ENCODE peak calls at places on chromosomes 6 and 20, in four cellular contexts. One of them, this sample, is unnamed. For H3K4me1, the result is how much of the 10 kb centered on the place peaks cover.

GRCh38 chr6:140500864-140501263 is 1126.4 kb upstream of the CITED2 start:
- DNase-seq in upper lobe of left lung: no peak
- DNase-seq in HCT116: no peak
- DNase-seq in GM12878: no peak
- DNase-seq in this sample: no peak

GRCh38 chr6:30931959-30932645 is at the start of gene SFTA2:
- DNase-seq in upper lobe of left lung: peak
- DNase-seq in HCT116: no peak
- DNase-seq in GM12878: no peak
- DNase-seq in this sample: no peak

GRCh38 chr6:115972679-115973078 is 88.0 kb downstream of the FRK start:
- DNase-seq in upper lobe of left lung: no peak
- DNase-seq in HCT116: no peak
- DNase-seq in GM12878: no peak
- DNase-seq in this sample: no peak

GRCh38 chr6:134223761-134224445 is 94.0 kb downstream of the SGK1 start:
- DNase-seq in upper lobe of left lung: no peak
- DNase-seq in HCT116: no peak
- DNase-seq in GM12878: no peak
- DNase-seq in this sample: no peak

GRCh38 chr6:147468634-147469033 is 39.9 kb upstream of the SAMD5 start:
- DNase-seq in upper lobe of left lung: no peak
- DNase-seq in HCT116: no peak
- DNase-seq in GM12878: no peak
- DNase-seq in this sample: no peak

GRCh38 chr20:8476023-8476422 is 344.0 kb downstream of the PLCB1 start:
- DNase-seq in upper lobe of left lung: peak
- DNase-seq in HCT116: no peak
- DNase-seq in GM12878: no peak
- DNase-seq in this sample: no peak

GRCh38 chr6:51868591-51869355 is 218.6 kb downstream of the PKHD1 start:
- DNase-seq in upper lobe of left lung: no peak
- DNase-seq in HCT116: no peak
- DNase-seq in GM12878: no peak
- DNase-seq in this sample: no peak

GRCh38 chr6:166553563-166554271 is 32.8 kb downstream of the RAMACL start:
- DNase-seq in upper lobe of left lung: no peak
- DNase-seq in HCT116: no peak
- DNase-seq in GM12878: no peak
- DNase-seq in this sample: no peak

GRCh38 chr6:4698901-4699659 is 77.1 kb upstream of the CDYL start:
- DNase-seq in upper lobe of left lung: no peak
- DNase-seq in HCT116: no peak
- DNase-seq in GM12878: no peak
- DNase-seq in this sample: no peak

GRCh38 chr20:33790571-33790970 is 20.6 kb upstream of the CHMP4B start:
- DNase-seq in upper lobe of left lung: peak
- DNase-seq in HCT116: no peak
- DNase-seq in GM12878: no peak
- DNase-seq in this sample: no peak

GRCh38 chr6:16129623-16130243 is 847 bp downstream of the MYLIP start:
- DNase-seq in upper lobe of left lung: peak
- DNase-seq in HCT116: no peak
- DNase-seq in GM12878: no peak
- DNase-seq in this sample: peak

GRCh38 chr6:36938536-36938935 is 16.0 kb upstream of the PI16 start:
- DNase-seq in upper lobe of left lung: no peak
- DNase-seq in HCT116: no peak
- DNase-seq in GM12878: no peak
- DNase-seq in this sample: peak

GRCh38 chr6:37025621-37026466 is 20.4 kb downstream of the FGD2 start:
- DNase-seq in upper lobe of left lung: no peak
- DNase-seq in HCT116: no peak
- DNase-seq in GM12878: no peak
- DNase-seq in this sample: no peak

GRCh38 chr6:134000443-134000842 is 47.4 kb downstream of the TBPL1 start:
- DNase-seq in upper lobe of left lung: no peak
- DNase-seq in HCT116: no peak
- DNase-seq in GM12878: no peak
- DNase-seq in this sample: no peak

GRCh38 chr20:2624190-2624589 is 28.2 kb upstream of the NOP56 start:
- DNase-seq in upper lobe of left lung: no peak
- DNase-seq in HCT116: no peak
- DNase-seq in GM12878: no peak
- DNase-seq in this sample: no peak

GRCh38 chr6:10658910-10659696 is 35.3 kb downstream of the C6orf52 start:
- DNase-seq in upper lobe of left lung: no peak
- DNase-seq in HCT116: no peak
- DNase-seq in GM12878: no peak
- DNase-seq in this sample: no peak

GRCh38 chr6:9675122-9675521 is 739.8 kb downstream of the TFAP2A start:
- DNase-seq in upper lobe of left lung: no peak
- DNase-seq in HCT116: no peak
- DNase-seq in GM12878: no peak
- DNase-seq in this sample: no peak

GRCh38 chr6:156948807-156949206 is 171.6 kb downstream of the ARID1B start:
- DNase-seq in upper lobe of left lung: no peak
- DNase-seq in HCT116: peak
- DNase-seq in GM12878: no peak
- DNase-seq in this sample: no peak

GRCh38 chr6:16713597-16713996 is 47.7 kb downstream of the ATXN1 start:
- DNase-seq in upper lobe of left lung: no peak
- DNase-seq in HCT116: no peak
- DNase-seq in GM12878: no peak
- DNase-seq in this sample: no peak

GRCh38 chr6:169986848-169987498 is 235.6 kb downstream of the ERMARD start:
- DNase-seq in upper lobe of left lung: no peak
- DNase-seq in HCT116: no peak
- DNase-seq in GM12878: no peak
- DNase-seq in this sample: no peak

GRCh38 chr20:57222631-57222950 is 43.9 kb downstream of the BMP7 start:
- DNase-seq in upper lobe of left lung: no peak
- DNase-seq in HCT116: no peak
- DNase-seq in GM12878: no peak
- DNase-seq in this sample: no peak

GRCh38 chr6:73642530-73642929 is 11.3 kb downstream of the SLC17A5 start:
- DNase-seq in upper lobe of left lung: no peak
- DNase-seq in HCT116: no peak
- DNase-seq in GM12878: no peak
- DNase-seq in this sample: no peak

GRCh38 chr6:103715269-103715668 is 1144.5 kb downstream of the HACE1 start:
- DNase-seq in upper lobe of left lung: no peak
- DNase-seq in HCT116: no peak
- DNase-seq in GM12878: no peak
- DNase-seq in this sample: no peak

GRCh38 chr6:161869491-161869890 is 595.6 kb upstream of the AGPAT4 start:
- DNase-seq in upper lobe of left lung: no peak
- DNase-seq in HCT116: no peak
- DNase-seq in GM12878: no peak
- DNase-seq in this sample: no peak

GRCh38 chr6:100774681-100775080 is 106.4 kb downstream of the ASCC3 start:
- DNase-seq in upper lobe of left lung: no peak
- DNase-seq in HCT116: no peak
- DNase-seq in GM12878: no peak
- DNase-seq in this sample: no peak

GRCh38 chr6:20757761-20758160 is 223.5 kb downstream of the CDKAL1 start:
- DNase-seq in upper lobe of left lung: no peak
- DNase-seq in HCT116: no peak
- DNase-seq in GM12878: no peak
- DNase-seq in this sample: no peak

GRCh38 chr6:31729515-31729978 is 448 bp upstream of the DDAH2 start:
- DNase-seq in upper lobe of left lung: peak
- DNase-seq in HCT116: peak
- DNase-seq in GM12878: peak
- DNase-seq in this sample: peak

GRCh38 chr6:87714093-87714809 is 12.2 kb upstream of the AKIRIN2 start:
- DNase-seq in upper lobe of left lung: no peak
- DNase-seq in HCT116: no peak
- DNase-seq in GM12878: no peak
- DNase-seq in this sample: no peak

GRCh38 chr6:706161-706560 is 13.2 kb upstream of the EXOC2 start:
- DNase-seq in upper lobe of left lung: no peak
- DNase-seq in HCT116: no peak
- DNase-seq in GM12878: no peak
- DNase-seq in this sample: no peak

DNA sequence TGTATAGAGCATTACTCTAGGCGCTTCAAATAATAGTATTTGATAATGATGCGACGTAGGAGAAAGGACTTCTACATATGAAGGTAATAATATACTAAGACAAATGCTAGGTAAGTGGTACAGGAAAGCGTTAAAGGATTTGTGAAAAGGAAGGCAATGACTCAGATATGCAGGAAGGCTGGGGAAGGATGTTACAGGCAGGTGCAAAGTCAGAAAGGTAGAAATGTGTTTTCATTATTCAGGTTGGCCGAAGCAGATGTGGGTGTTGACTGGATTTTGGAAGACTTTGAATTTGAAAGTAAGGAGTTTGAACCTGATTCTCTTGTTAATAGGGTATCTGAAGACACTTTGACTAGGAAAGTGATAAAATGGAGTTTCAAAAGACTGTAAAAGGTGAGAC is 51.0 kb downstream of the STK4 start:
- DNase-seq in upper lobe of left lung: no peak
- DNase-seq in HCT116: no peak
- DNase-seq in GM12878: no peak
- DNase-seq in this sample: no peak
- H3K4me1 ChIP-seq in upper lobe of left lung: under half
- H3K4me1 ChIP-seq in HCT116: under half
- H3K4me1 ChIP-seq in GM12878: under half
- H3K4me1 ChIP-seq in this sample: under half

GRCh38 chr6:85168146-85168545 is 281.7 kb upstream of the NT5E start:
- DNase-seq in upper lobe of left lung: no peak
- DNase-seq in HCT116: no peak
- DNase-seq in GM12878: no peak
- DNase-seq in this sample: no peak
- TF ChIP-seq POLR2A in upper lobe of left lung: no peak
- TF ChIP-seq POLR2A in HCT116: no peak
- TF ChIP-seq POLR2A in GM12878: no peak
- TF ChIP-seq POLR2A in this sample: no peak

DNA sequence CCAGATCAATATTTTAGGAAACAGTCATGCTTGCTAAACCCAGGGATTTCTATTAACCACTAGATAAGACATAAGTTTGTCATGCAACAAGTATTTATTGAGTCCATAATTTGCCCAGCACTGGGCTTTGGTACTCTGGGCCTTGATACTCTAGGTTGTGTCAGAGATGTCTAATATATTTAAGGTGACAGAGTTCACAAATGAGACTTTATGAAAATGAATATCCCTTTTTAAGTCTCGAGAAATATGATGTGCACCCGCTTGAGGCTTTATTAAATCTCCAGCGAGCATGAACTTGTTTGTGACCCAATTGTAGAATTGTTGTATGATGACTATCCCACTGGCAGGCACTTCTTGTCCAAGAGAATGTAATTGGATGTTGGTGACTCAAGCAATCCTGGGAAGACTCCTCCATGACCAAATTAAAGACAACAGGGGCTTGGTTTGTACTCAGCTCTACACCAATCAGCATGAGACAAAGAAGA is 109.2 kb downstream of the ESR1 start:
- DNase-seq in upper lobe of left lung: no peak
- DNase-seq in HCT116: no peak
- DNase-seq in GM12878: no peak
- DNase-seq in this sample: no peak
- H3K27ac ChIP-seq in upper lobe of left lung: no peak
- H3K27ac ChIP-seq in HCT116: no peak
- H3K27ac ChIP-seq in GM12878: no peak
- H3K27ac ChIP-seq in this sample: no peak

GRCh38 chr20:63767886-63768285 is 28.3 kb downstream of the SLC2A4RG start:
- DNase-seq in upper lobe of left lung: no peak
- DNase-seq in HCT116: no peak
- DNase-seq in GM12878: no peak
- DNase-seq in this sample: no peak
- H3K4me1 ChIP-seq in upper lobe of left lung: under half
- H3K4me1 ChIP-seq in HCT116: under half
- H3K4me1 ChIP-seq in GM12878: under half
- H3K4me1 ChIP-seq in this sample: under half

DNA sequence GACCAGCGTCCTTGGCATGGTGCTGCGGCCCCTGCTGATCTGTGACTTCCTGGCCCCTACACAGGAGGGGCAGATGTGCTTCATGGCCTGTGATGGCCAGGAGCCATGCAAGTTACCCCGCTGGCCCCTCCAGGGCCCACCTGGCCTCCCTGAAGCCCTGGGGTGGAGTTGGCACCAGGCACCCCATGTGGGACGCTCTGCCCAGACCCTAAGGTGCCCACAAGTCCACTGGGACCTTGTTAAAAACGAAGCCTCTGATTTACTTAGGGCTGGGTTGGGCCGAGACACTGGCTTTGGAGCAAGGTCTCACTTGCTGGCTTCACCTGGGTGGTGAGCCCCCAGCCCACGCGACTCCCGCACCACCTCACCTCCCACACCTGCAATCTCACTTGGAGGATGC is 139.0 kb downstream of the PHACTR3 start:
- DNase-seq in upper lobe of left lung: no peak
- DNase-seq in HCT116: no peak
- DNase-seq in GM12878: no peak
- DNase-seq in this sample: no peak
- TF ChIP-seq POLR2A in upper lobe of left lung: no peak
- TF ChIP-seq POLR2A in HCT116: no peak
- TF ChIP-seq POLR2A in GM12878: no peak
- TF ChIP-seq POLR2A in this sample: no peak